ENCODE peak calls at places on chromosome 3, in nine cellular contexts. I, M, D, G, F, P, K, A and L are unnamed samples.

GRCh38 chr3:144810150-144810549 is 838.5 kb downstream of the DIPK2A start:
- DNase-seq in I (no peak), M (no peak), D (no peak), G (no peak), F (no peak), P (no peak), K (no peak), A (no peak), L (no peak)

GRCh38 chr3:126149960-126150515 is 30.3 kb downstream of the ALDH1L1 start:
- DNase-seq in I (no peak), M (peak; percentile 32), D (no peak), G (no peak), F (peak; percentile 22), P (no peak), K (no peak), A (no peak), L (peak; percentile 43)

GRCh38 chr3:143184098-143184497 is 64.5 kb downstream of the CHST2 start:
- DNase-seq in I (no peak), M (no peak), D (no peak), G (no peak), F (no peak), P (no peak), K (no peak), A (no peak), L (no peak)

GRCh38 chr3:129173725-129174124 is 10.0 kb downstream of the CNBP start:
- DNase-seq in I (no peak), M (no peak), D (no peak), G (no peak), F (no peak), P (no peak), K (no peak), A (no peak), L (no peak)

GRCh38 chr3:61574854-61575253 is 13.5 kb downstream of the PTPRG start:
- DNase-seq in I (no peak), M (no peak), D (no peak), G (no peak), F (no peak), P (no peak), K (no peak), A (no peak), L (no peak)

GRCh38 chr3:81462921-81463320 is 298.5 kb downstream of the GBE1 start:
- DNase-seq in I (no peak), M (no peak), D (peak; percentile 52), G (no peak), F (no peak), P (no peak), K (no peak), A (no peak), L (no peak)

GRCh38 chr3:127431066-127431465 is 143.2 kb upstream of the PRR20G start:
- DNase-seq in I (no peak), M (no peak), D (no peak), G (no peak), F (no peak), P (no peak), K (no peak), A (no peak), L (no peak)

GRCh38 chr3:100882571-100882981 is 110.6 kb downstream of the ABI3BP start:
- DNase-seq in I (no peak), M (no peak), D (no peak), G (no peak), F (no peak), P (no peak), K (no peak), A (no peak), L (no peak)

GRCh38 chr3:123883656-123884257 is 375 bp downstream of the MYLK start:
- DNase-seq in I (no peak), M (peak; percentile 61), D (no peak), G (no peak), F (no peak), P (peak; percentile 67), K (no peak), A (no peak), L (no peak)

GRCh38 chr3:184230603-184231528 is 1.5 kb downstream of the VWA5B2 start:
- DNase-seq in I (no peak), M (peak; percentile 78), D (peak; percentile 40), G (no peak), F (no peak), P (peak; percentile 86), K (no peak), A (no peak), L (no peak)

GRCh38 chr3:5427021-5427420 is 239.5 kb downstream of the EDEM1 start:
- DNase-seq in I (no peak), M (no peak), D (no peak), G (no peak), F (no peak), P (no peak), K (no peak), A (no peak), L (no peak)

GRCh38 chr3:119831022-119831421 is 49.1 kb downstream of the NR1I2 start:
- DNase-seq in I (no peak), M (no peak), D (peak; percentile 17), G (no peak), F (no peak), P (no peak), K (no peak), A (no peak), L (no peak)

GRCh38 chr3:138833908-138834358 is 795 bp downstream of the PIK3CB start:
- DNase-seq in I (no peak), M (no peak), D (peak; percentile 31), G (peak; percentile 16), F (peak; percentile 51), P (peak; percentile 31), K (no peak), A (no peak), L (peak; percentile 46)

GRCh38 chr3:76083992-76084391 is 298.6 kb upstream of the ZNF717 start:
- DNase-seq in I (no peak), M (no peak), D (no peak), G (no peak), F (no peak), P (no peak), K (no peak), A (no peak), L (no peak)
- H3K36me3 ChIP-seq in I (no peaks in the 10 kb centered on the region), M (no peaks in the 10 kb centered on the region), D (no peaks in the 10 kb centered on the region), G (no peaks in the 10 kb centered on the region), F (no peaks in the 10 kb centered on the region), P (no peaks in the 10 kb centered on the region), K (no peaks in the 10 kb centered on the region), A (no peaks in the 10 kb centered on the region), L (no peaks in the 10 kb centered on the region)

GRCh38 chr3:12903881-12904280 is 62.5 kb upstream of the RPL32 start:
- DNase-seq in I (no peak), M (no peak), D (no peak), G (no peak), F (no peak), P (no peak), K (no peak), A (no peak), L (peak; percentile 34)
- H3K36me3 ChIP-seq in I (no peaks in the 10 kb centered on the region), M (peaks cover 43% of the 10 kb centered on the region), D (no peaks in the 10 kb centered on the region), G (peaks cover 58% of the 10 kb centered on the region), F (peaks cover 58% of the 10 kb centered on the region), P (peaks cover 4% of the 10 kb centered on the region), K (peaks cover 83% of the 10 kb centered on the region), A (peaks cover 64% of the 10 kb centered on the region), L (no peaks in the 10 kb centered on the region)

GRCh38 chr3:170089862-170090600 is 52.2 kb downstream of the GPR160 start:
- DNase-seq in I (no peak), M (no peak), D (no peak), G (no peak), F (no peak), P (no peak), K (no peak), A (no peak), L (no peak)
- H3K36me3 ChIP-seq in I (peaks cover 16% of the 10 kb centered on the region), M (peaks cover 21% of the 10 kb centered on the region), D (peaks cover 8% of the 10 kb centered on the region), G (peaks cover 26% of the 10 kb centered on the region), F (peaks cover 48% of the 10 kb centered on the region), P (peaks cover 1% of the 10 kb centered on the region), K (peaks cover 55% of the 10 kb centered on the region), A (peaks cover 27% of the 10 kb centered on the region), L (peaks cover 30% of the 10 kb centered on the region)

DNA sequence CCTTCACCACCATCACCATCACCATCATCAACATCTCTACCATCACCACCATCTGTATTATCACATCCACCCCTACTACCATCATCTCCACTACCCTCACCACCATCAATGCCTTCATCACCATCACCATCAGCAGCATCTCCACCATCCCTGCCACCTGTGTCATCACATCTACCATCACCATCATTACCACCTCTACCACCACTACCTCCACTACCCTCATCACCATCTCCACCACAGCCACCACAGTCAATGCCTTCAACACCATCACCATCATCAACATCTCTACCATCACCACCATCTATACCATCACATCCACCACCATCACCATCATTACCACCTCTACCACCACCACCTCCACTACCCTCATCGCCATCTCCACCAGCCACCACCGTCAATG is 196.7 kb downstream of the SHQ1 start:
- DNase-seq in I (no peak), M (no peak), D (no peak), G (no peak), F (no peak), P (no peak), K (no peak), A (no peak), L (no peak)
- H3K36me3 ChIP-seq in I (no peaks in the 10 kb centered on the region), M (no peaks in the 10 kb centered on the region), D (no peaks in the 10 kb centered on the region), G (no peaks in the 10 kb centered on the region), F (no peaks in the 10 kb centered on the region), P (no peaks in the 10 kb centered on the region), K (no peaks in the 10 kb centered on the region), A (no peaks in the 10 kb centered on the region), L (no peaks in the 10 kb centered on the region)

GRCh38 chr3:27428446-27428845 is 55.7 kb downstream of the SLC4A7 start:
- DNase-seq in I (no peak), M (no peak), D (no peak), G (no peak), F (no peak), P (no peak), K (no peak), A (no peak), L (no peak)
- H3K36me3 ChIP-seq in I (peaks cover 20% of the 10 kb centered on the region), M (no peaks in the 10 kb centered on the region), D (peaks cover 7% of the 10 kb centered on the region), G (no peaks in the 10 kb centered on the region), F (peaks cover 54% of the 10 kb centered on the region), P (peaks cover 13% of the 10 kb centered on the region), K (no peaks in the 10 kb centered on the region), A (peaks cover 5% of the 10 kb centered on the region), L (no peaks in the 10 kb centered on the region)

DNA sequence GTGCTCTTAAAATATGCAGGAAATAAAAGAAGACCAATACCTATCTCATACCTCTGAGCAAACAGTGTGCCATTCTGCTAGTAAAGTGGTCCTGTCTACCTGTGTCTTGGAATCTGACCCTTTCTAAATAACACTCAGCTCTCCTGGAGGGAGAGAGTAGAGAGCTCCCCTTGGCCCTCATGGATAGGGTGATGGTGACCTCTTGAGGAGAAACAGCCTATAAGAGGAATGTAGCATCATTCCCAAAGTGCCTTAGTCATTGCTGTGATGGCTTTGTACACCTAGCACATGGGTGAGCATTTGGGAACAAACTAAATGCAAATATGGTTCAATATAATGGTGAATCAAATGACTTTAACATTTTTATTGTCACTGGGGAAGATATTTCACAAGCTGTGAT is 10.0 kb downstream of the SNTN start:
- DNase-seq in I (no peak), M (no peak), D (peak; percentile 18), G (no peak), F (no peak), P (peak; percentile 24), K (no peak), A (no peak), L (no peak)
- H3K36me3 ChIP-seq in I (no peaks in the 10 kb centered on the region), M (no peaks in the 10 kb centered on the region), D (no peaks in the 10 kb centered on the region), G (no peaks in the 10 kb centered on the region), F (no peaks in the 10 kb centered on the region), P (no peaks in the 10 kb centered on the region), K (no peaks in the 10 kb centered on the region), A (no peaks in the 10 kb centered on the region), L (no peaks in the 10 kb centered on the region)

GRCh38 chr3:14448756-14449728 is 46.6 kb downstream of the SLC6A6 start:
- DNase-seq in I (no peak), M (peak; percentile 29), D (no peak), G (no peak), F (no peak), P (no peak), K (no peak), A (no peak), L (no peak)
- H3K36me3 ChIP-seq in I (peaks cover 34% of the 10 kb centered on the region), M (no peaks in the 10 kb centered on the region), D (peaks cover 3% of the 10 kb centered on the region), G (peaks cover 19% of the 10 kb centered on the region), F (peaks cover 70% of the 10 kb centered on the region), P (peaks cover 52% of the 10 kb centered on the region), K (peaks cover 96% of the 10 kb centered on the region), A (peaks cover 22% of the 10 kb centered on the region), L (peaks cover 2% of the 10 kb centered on the region)